ENCODE peak calls at places on chromosome 5, in eight cellular contexts. X is choroid plexus epithelial cell; V is substantia nigra; U is stimulated activated CD8-positive, alpha-beta memory T cell treated with anti-CD3 and anti-CD28 coated beads, Interleukin-4, amount 100 ng/mL, for 1 hour; W is HT1080; N is stimulated activated CD4-positive, alpha-beta T cell treated with anti-CD3 and anti-CD28 coated beads, Interleukin-1b, Interleukin-23, amount 100 ng/mL, for 4 hours; S is suprapubic skin; L is A172. P is an unnamed sample.

GRCh38 chr5:119078870-119079269 is 8.0 kb downstream of the DMXL1 start:
- DNase-seq in X (peak), S (no peak), V (no peak), W (no peak), L (no peak), N (no peak), U (no peak), P (no peak)

GRCh38 chr5:180649297-180650039 is at the start of gene FLT4:
- DNase-seq in V (no peak), S (no peak), X (no peak), N (no peak), U (no peak), W (no peak), L (no peak), P (no peak)

GRCh38 chr5:143078971-143079370 is 308.8 kb downstream of the ARHGAP26 start:
- DNase-seq in S (no peak), U (no peak), V (no peak), L (no peak), W (no peak), X (no peak), N (no peak), P (no peak)

GRCh38 chr5:62547929-62548678 is 30.5 kb upstream of the LRRC70 start:
- DNase-seq in V (no peak), L (no peak), X (peak), S (no peak), N (no peak), U (no peak), W (no peak), P (no peak)

GRCh38 chr5:75617746-75618352 is 6.6 kb downstream of the ANKDD1B start:
- DNase-seq in U (no peak), V (no peak), S (no peak), N (no peak), W (no peak), L (no peak), X (peak), P (no peak)

GRCh38 chr5:39433123-39433522 is 8.3 kb upstream of the DAB2 start:
- DNase-seq in N (no peak), V (no peak), L (no peak), W (no peak), X (no peak), S (no peak), U (no peak), P (no peak)

GRCh38 chr5:178074266-178074952 is 38.9 kb upstream of the N4BP3 start:
- DNase-seq in L (no peak), S (no peak), N (no peak), W (peak), X (peak), V (peak), U (no peak), P (no peak)

GRCh38 chr5:52776116-52776515 is 11.6 kb upstream of the ITGA1 start:
- DNase-seq in X (no peak), U (no peak), W (no peak), S (no peak), N (no peak), L (no peak), V (no peak), P (no peak)

GRCh38 chr5:8930021-8930420 is 615.9 kb downstream of the SEMA5A start:
- DNase-seq in U (no peak), W (no peak), S (no peak), L (no peak), V (no peak), N (no peak), X (no peak), P (no peak)

GRCh38 chr5:103114440-103114839 is 5.5 kb downstream of the GIN1 start:
- DNase-seq in N (no peak), V (no peak), U (no peak), S (no peak), L (no peak), W (peak), X (no peak), P (no peak)